ENCODE peak calls at places on chromosomes 16 and 17, in ten cellular contexts. One of them, this sample, is unnamed.

GRCh38 chr16:4994719-4995434 is 36.7 kb downstream of the SEC14L5 start:
- DNase-seq in CD8-positive, alpha-beta memory T cell: no peak
- DNase-seq in dorsolateral prefrontal cortex: peak; percentile 82
- DNase-seq in skeletal muscle cell: no peak
- DNase-seq in suprapubic skin: no peak
- DNase-seq in HCT116: no peak
- DNase-seq in adrenal gland: no peak
- DNase-seq in lower lobe of right lung: no peak
- DNase-seq in fibroblast of lung: no peak
- DNase-seq in tibial nerve: no peak
- DNase-seq in this sample: no peak

GRCh38 chr16:69566437-69567030 is 768 bp downstream of the NFAT5 start:
- DNase-seq in fibroblast of lung: peak; percentile 76
- DNase-seq in CD8-positive, alpha-beta memory T cell: no peak
- DNase-seq in tibial nerve: peak; percentile 22
- DNase-seq in suprapubic skin: peak; percentile 80
- DNase-seq in HCT116: no peak
- DNase-seq in skeletal muscle cell: peak; percentile 18
- DNase-seq in adrenal gland: peak; percentile 67
- DNase-seq in lower lobe of right lung: peak; percentile 68
- DNase-seq in dorsolateral prefrontal cortex: peak; percentile 58
- DNase-seq in this sample: peak; percentile 67

GRCh38 chr16:89904606-89905510 is 13.8 kb upstream of the MC1R start:
- DNase-seq in tibial nerve: no peak
- DNase-seq in fibroblast of lung: no peak
- DNase-seq in CD8-positive, alpha-beta memory T cell: no peak
- DNase-seq in HCT116: no peak
- DNase-seq in adrenal gland: no peak
- DNase-seq in suprapubic skin: peak; percentile 60
- DNase-seq in dorsolateral prefrontal cortex: no peak
- DNase-seq in skeletal muscle cell: no peak
- DNase-seq in lower lobe of right lung: no peak
- DNase-seq in this sample: no peak

GRCh38 chr17:18862011-18862410 is 4.1 kb downstream of the PRPSAP2 start:
- DNase-seq in dorsolateral prefrontal cortex: no peak
- DNase-seq in tibial nerve: no peak
- DNase-seq in HCT116: no peak
- DNase-seq in skeletal muscle cell: no peak
- DNase-seq in adrenal gland: no peak
- DNase-seq in lower lobe of right lung: no peak
- DNase-seq in fibroblast of lung: no peak
- DNase-seq in CD8-positive, alpha-beta memory T cell: no peak
- DNase-seq in suprapubic skin: no peak
- DNase-seq in this sample: no peak

GRCh38 chr17:50184057-50184456 is 17.4 kb downstream of the COL1A1 start:
- DNase-seq in adrenal gland: no peak
- DNase-seq in fibroblast of lung: peak; percentile 41
- DNase-seq in CD8-positive, alpha-beta memory T cell: no peak
- DNase-seq in tibial nerve: no peak
- DNase-seq in suprapubic skin: no peak
- DNase-seq in skeletal muscle cell: no peak
- DNase-seq in lower lobe of right lung: no peak
- DNase-seq in HCT116: no peak
- DNase-seq in dorsolateral prefrontal cortex: no peak
- DNase-seq in this sample: peak; percentile 28

GRCh38 chr17:981292-981658 is 1.7 kb upstream of the NXN start:
- DNase-seq in lower lobe of right lung: no peak
- DNase-seq in HCT116: no peak
- DNase-seq in CD8-positive, alpha-beta memory T cell: no peak
- DNase-seq in suprapubic skin: no peak
- DNase-seq in adrenal gland: no peak
- DNase-seq in skeletal muscle cell: no peak
- DNase-seq in tibial nerve: no peak
- DNase-seq in fibroblast of lung: no peak
- DNase-seq in dorsolateral prefrontal cortex: no peak
- DNase-seq in this sample: no peak

GRCh38 chr16:89071686-89072182 is 21.9 kb upstream of the ACSF3 start:
- DNase-seq in HCT116: no peak
- DNase-seq in fibroblast of lung: no peak
- DNase-seq in skeletal muscle cell: no peak
- DNase-seq in tibial nerve: no peak
- DNase-seq in CD8-positive, alpha-beta memory T cell: no peak
- DNase-seq in lower lobe of right lung: no peak
- DNase-seq in adrenal gland: no peak
- DNase-seq in suprapubic skin: no peak
- DNase-seq in dorsolateral prefrontal cortex: no peak
- DNase-seq in this sample: peak; percentile 51

GRCh38 chr16:80347900-80348299 is 192.9 kb upstream of the DYNLRB2 start:
- DNase-seq in lower lobe of right lung: no peak
- DNase-seq in skeletal muscle cell: no peak
- DNase-seq in adrenal gland: peak; percentile 18
- DNase-seq in fibroblast of lung: peak; percentile 23
- DNase-seq in CD8-positive, alpha-beta memory T cell: no peak
- DNase-seq in suprapubic skin: no peak
- DNase-seq in HCT116: no peak
- DNase-seq in tibial nerve: peak; percentile 37
- DNase-seq in dorsolateral prefrontal cortex: peak; percentile 50
- DNase-seq in this sample: peak; percentile 33

GRCh38 chr17:58575511-58575910 is 61.1 kb upstream of the MTMR4 start:
- DNase-seq in HCT116: peak; percentile 29
- DNase-seq in fibroblast of lung: peak; percentile 78
- DNase-seq in lower lobe of right lung: no peak
- DNase-seq in dorsolateral prefrontal cortex: no peak
- DNase-seq in adrenal gland: no peak
- DNase-seq in tibial nerve: no peak
- DNase-seq in CD8-positive, alpha-beta memory T cell: no peak
- DNase-seq in skeletal muscle cell: peak; percentile 32
- DNase-seq in suprapubic skin: no peak
- DNase-seq in this sample: no peak

GRCh38 chr17:75135452-75135851 is 3.9 kb upstream of the NT5C start:
- DNase-seq in HCT116: no peak
- DNase-seq in tibial nerve: no peak
- DNase-seq in CD8-positive, alpha-beta memory T cell: no peak
- DNase-seq in adrenal gland: no peak
- DNase-seq in suprapubic skin: no peak
- DNase-seq in dorsolateral prefrontal cortex: no peak
- DNase-seq in lower lobe of right lung: no peak
- DNase-seq in fibroblast of lung: no peak
- DNase-seq in skeletal muscle cell: no peak
- DNase-seq in this sample: no peak

GRCh38 chr16:21950782-21951521 is 2.2 kb upstream of the UQCRC2 start:
- DNase-seq in dorsolateral prefrontal cortex: no peak
- DNase-seq in skeletal muscle cell: no peak
- DNase-seq in HCT116: peak; percentile 36
- DNase-seq in fibroblast of lung: peak; percentile 23
- DNase-seq in CD8-positive, alpha-beta memory T cell: peak; percentile 26
- DNase-seq in tibial nerve: no peak
- DNase-seq in suprapubic skin: no peak
- DNase-seq in adrenal gland: no peak
- DNase-seq in lower lobe of right lung: no peak
- DNase-seq in this sample: no peak

GRCh38 chr17:64231567-64232141 is 31.4 kb downstream of the TEX2 start:
- DNase-seq in tibial nerve: no peak
- DNase-seq in adrenal gland: no peak
- DNase-seq in dorsolateral prefrontal cortex: no peak
- DNase-seq in CD8-positive, alpha-beta memory T cell: no peak
- DNase-seq in lower lobe of right lung: no peak
- DNase-seq in fibroblast of lung: peak; percentile 13
- DNase-seq in HCT116: no peak
- DNase-seq in skeletal muscle cell: no peak
- DNase-seq in suprapubic skin: no peak
- DNase-seq in this sample: no peak

GRCh38 chr16:77169650-77170236 is 21.2 kb upstream of the MON1B start:
- DNase-seq in dorsolateral prefrontal cortex: no peak
- DNase-seq in suprapubic skin: no peak
- DNase-seq in adrenal gland: peak; percentile 26
- DNase-seq in skeletal muscle cell: no peak
- DNase-seq in fibroblast of lung: peak; percentile 5
- DNase-seq in lower lobe of right lung: no peak
- DNase-seq in HCT116: peak; percentile 42
- DNase-seq in CD8-positive, alpha-beta memory T cell: no peak
- DNase-seq in tibial nerve: no peak
- DNase-seq in this sample: no peak

GRCh38 chr17:17315142-17315821 is 12.1 kb downstream of the NT5M start:
- DNase-seq in CD8-positive, alpha-beta memory T cell: no peak
- DNase-seq in dorsolateral prefrontal cortex: no peak
- DNase-seq in tibial nerve: no peak
- DNase-seq in HCT116: no peak
- DNase-seq in suprapubic skin: no peak
- DNase-seq in lower lobe of right lung: peak; percentile 25
- DNase-seq in skeletal muscle cell: no peak
- DNase-seq in adrenal gland: no peak
- DNase-seq in fibroblast of lung: no peak
- DNase-seq in this sample: no peak

GRCh38 chr17:3038941-3039340 is 24.5 kb downstream of the OR1D5 start:
- DNase-seq in fibroblast of lung: no peak
- DNase-seq in HCT116: no peak
- DNase-seq in skeletal muscle cell: no peak
- DNase-seq in suprapubic skin: no peak
- DNase-seq in CD8-positive, alpha-beta memory T cell: no peak
- DNase-seq in tibial nerve: no peak
- DNase-seq in lower lobe of right lung: no peak
- DNase-seq in dorsolateral prefrontal cortex: no peak
- DNase-seq in adrenal gland: no peak
- DNase-seq in this sample: no peak

GRCh38 chr17:71276071-71276470 is 844.7 kb upstream of the SOX9 start:
- DNase-seq in skeletal muscle cell: no peak
- DNase-seq in adrenal gland: no peak
- DNase-seq in lower lobe of right lung: no peak
- DNase-seq in fibroblast of lung: peak; percentile 65
- DNase-seq in suprapubic skin: no peak
- DNase-seq in dorsolateral prefrontal cortex: no peak
- DNase-seq in CD8-positive, alpha-beta memory T cell: no peak
- DNase-seq in HCT116: no peak
- DNase-seq in tibial nerve: no peak
- DNase-seq in this sample: no peak

GRCh38 chr16:84738255-84739038 is 38.6 kb downstream of the USP10 start:
- DNase-seq in HCT116: peak; percentile 85
- DNase-seq in CD8-positive, alpha-beta memory T cell: peak; percentile 69
- DNase-seq in skeletal muscle cell: no peak
- DNase-seq in dorsolateral prefrontal cortex: peak; percentile 73
- DNase-seq in adrenal gland: peak; percentile 63
- DNase-seq in fibroblast of lung: peak; percentile 59
- DNase-seq in lower lobe of right lung: peak; percentile 78
- DNase-seq in tibial nerve: peak; percentile 71
- DNase-seq in suprapubic skin: no peak
- DNase-seq in this sample: peak; percentile 73

GRCh38 chr16:278863-279366 is 1.5 kb upstream of the ARHGDIG start:
- DNase-seq in lower lobe of right lung: no peak
- DNase-seq in HCT116: no peak
- DNase-seq in skeletal muscle cell: no peak
- DNase-seq in adrenal gland: no peak
- DNase-seq in CD8-positive, alpha-beta memory T cell: peak; percentile 25
- DNase-seq in tibial nerve: no peak
- DNase-seq in dorsolateral prefrontal cortex: no peak
- DNase-seq in suprapubic skin: no peak
- DNase-seq in fibroblast of lung: peak; percentile 51
- DNase-seq in this sample: no peak

GRCh38 chr17:21285164-21286065 is 904 bp downstream of the MAP2K3 start:
- DNase-seq in suprapubic skin: peak; percentile 76
- DNase-seq in dorsolateral prefrontal cortex: no peak
- DNase-seq in skeletal muscle cell: no peak
- DNase-seq in tibial nerve: no peak
- DNase-seq in fibroblast of lung: peak; percentile 57
- DNase-seq in CD8-positive, alpha-beta memory T cell: peak; percentile 25
- DNase-seq in HCT116: no peak
- DNase-seq in lower lobe of right lung: no peak
- DNase-seq in adrenal gland: peak; percentile 65
- DNase-seq in this sample: no peak

GRCh38 chr17:67260051-67260987 is 15.3 kb upstream of the HELZ start:
- DNase-seq in HCT116: no peak
- DNase-seq in tibial nerve: no peak
- DNase-seq in suprapubic skin: no peak
- DNase-seq in adrenal gland: no peak
- DNase-seq in fibroblast of lung: peak; percentile 20
- DNase-seq in CD8-positive, alpha-beta memory T cell: no peak
- DNase-seq in dorsolateral prefrontal cortex: no peak
- DNase-seq in skeletal muscle cell: peak; percentile 76
- DNase-seq in lower lobe of right lung: no peak
- DNase-seq in this sample: no peak
- H3K4me3 ChIP-seq in HCT116: no peak overlapping the region
- H3K4me3 ChIP-seq in tibial nerve: no peak overlapping the region
- H3K4me3 ChIP-seq in suprapubic skin: peak overlapping the region; percentile 9
- H3K4me3 ChIP-seq in adrenal gland: no peak overlapping the region
- H3K4me3 ChIP-seq in fibroblast of lung: peak overlapping the region; percentile 9
- H3K4me3 ChIP-seq in CD8-positive, alpha-beta memory T cell: no peak overlapping the region
- H3K4me3 ChIP-seq in dorsolateral prefrontal cortex: no peak overlapping the region
- H3K4me3 ChIP-seq in skeletal muscle cell: no peak overlapping the region
- H3K4me3 ChIP-seq in lower lobe of right lung: no peak overlapping the region
- H3K4me3 ChIP-seq in this sample: no peak overlapping the region

GRCh38 chr17:82098169-82098938 is at the start of gene FASN:
- DNase-seq in lower lobe of right lung: peak; percentile 96
- DNase-seq in suprapubic skin: peak; percentile 95
- DNase-seq in tibial nerve: peak; percentile 94
- DNase-seq in CD8-positive, alpha-beta memory T cell: peak; percentile 90
- DNase-seq in adrenal gland: peak; percentile 95
- DNase-seq in HCT116: peak; percentile 91
- DNase-seq in dorsolateral prefrontal cortex: peak; percentile 97
- DNase-seq in skeletal muscle cell: peak; percentile 85
- DNase-seq in fibroblast of lung: peak; percentile 92
- DNase-seq in this sample: peak; percentile 95
- H3K4me3 ChIP-seq in lower lobe of right lung: peak within 1 kb of the TSS; percentile 80
- H3K4me3 ChIP-seq in suprapubic skin: peak within 1 kb of the TSS; percentile 75
- H3K4me3 ChIP-seq in tibial nerve: peak within 1 kb of the TSS; percentile 91
- H3K4me3 ChIP-seq in CD8-positive, alpha-beta memory T cell: peak within 1 kb of the TSS; percentile 58
- H3K4me3 ChIP-seq in adrenal gland: peak within 1 kb of the TSS; percentile 53
- H3K4me3 ChIP-seq in HCT116: peak within 1 kb of the TSS; percentile 82
- H3K4me3 ChIP-seq in dorsolateral prefrontal cortex: peak within 1 kb of the TSS; percentile 73
- H3K4me3 ChIP-seq in skeletal muscle cell: peak within 1 kb of the TSS; percentile 83
- H3K4me3 ChIP-seq in fibroblast of lung: peak within 1 kb of the TSS; percentile 83
- H3K4me3 ChIP-seq in this sample: peak within 1 kb of the TSS; percentile 80

DNA sequence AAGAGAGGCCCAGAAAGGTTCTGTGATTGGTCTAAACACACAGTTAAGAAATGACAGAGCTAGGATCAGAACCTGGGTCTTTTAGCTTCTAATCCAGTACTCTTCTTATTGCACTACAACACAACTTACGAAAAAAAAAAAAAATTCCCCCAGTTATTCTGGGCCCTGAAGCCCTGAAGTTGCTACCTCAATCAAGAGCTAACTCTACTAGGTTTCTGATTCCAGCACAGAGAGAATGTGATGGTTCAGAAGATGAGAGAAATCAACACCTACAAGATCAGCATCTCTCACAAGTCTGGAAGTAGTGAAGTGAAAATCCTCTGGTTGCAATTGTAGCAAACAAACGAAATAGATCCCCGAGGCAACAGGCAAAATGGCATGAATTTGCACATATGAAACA is 37.3 kb downstream of the GRB7 start:
- DNase-seq in dorsolateral prefrontal cortex: no peak
- DNase-seq in lower lobe of right lung: no peak
- DNase-seq in HCT116: no peak
- DNase-seq in skeletal muscle cell: no peak
- DNase-seq in fibroblast of lung: no peak
- DNase-seq in CD8-positive, alpha-beta memory T cell: no peak
- DNase-seq in tibial nerve: no peak
- DNase-seq in suprapubic skin: no peak
- DNase-seq in adrenal gland: no peak
- DNase-seq in this sample: no peak
- H3K4me3 ChIP-seq in dorsolateral prefrontal cortex: no peak overlapping the region
- H3K4me3 ChIP-seq in lower lobe of right lung: peak overlapping the region; percentile 36
- H3K4me3 ChIP-seq in HCT116: no peak overlapping the region
- H3K4me3 ChIP-seq in skeletal muscle cell: no peak overlapping the region
- H3K4me3 ChIP-seq in fibroblast of lung: no peak overlapping the region
- H3K4me3 ChIP-seq in CD8-positive, alpha-beta memory T cell: peak overlapping the region; percentile 47
- H3K4me3 ChIP-seq in tibial nerve: no peak overlapping the region
- H3K4me3 ChIP-seq in suprapubic skin: no peak overlapping the region
- H3K4me3 ChIP-seq in adrenal gland: no peak overlapping the region
- H3K4me3 ChIP-seq in this sample: no peak overlapping the region

GRCh38 chr16:12184419-12184831 is 207.9 kb downstream of the SNX29 start:
- DNase-seq in skeletal muscle cell: no peak
- DNase-seq in dorsolateral prefrontal cortex: no peak
- DNase-seq in suprapubic skin: no peak
- DNase-seq in CD8-positive, alpha-beta memory T cell: no peak
- DNase-seq in HCT116: no peak
- DNase-seq in tibial nerve: no peak
- DNase-seq in lower lobe of right lung: no peak
- DNase-seq in adrenal gland: no peak
- DNase-seq in fibroblast of lung: no peak
- DNase-seq in this sample: no peak
- H3K4me3 ChIP-seq in skeletal muscle cell: no peak overlapping the region
- H3K4me3 ChIP-seq in dorsolateral prefrontal cortex: no peak overlapping the region
- H3K4me3 ChIP-seq in suprapubic skin: no peak overlapping the region
- H3K4me3 ChIP-seq in CD8-positive, alpha-beta memory T cell: no peak overlapping the region
- H3K4me3 ChIP-seq in HCT116: no peak overlapping the region
- H3K4me3 ChIP-seq in tibial nerve: no peak overlapping the region
- H3K4me3 ChIP-seq in lower lobe of right lung: no peak overlapping the region
- H3K4me3 ChIP-seq in adrenal gland: no peak overlapping the region
- H3K4me3 ChIP-seq in fibroblast of lung: no peak overlapping the region
- H3K4me3 ChIP-seq in this sample: no peak overlapping the region